ENCODE peak calls at places on chromosome 22, in six cellular contexts. B is ovary; R is stomach; T is A549; J is IMR-90; D is CD8-positive, alpha-beta T cell. H is an unnamed sample.

GRCh38 chr22:25039255-25039654 is 86.7 kb downstream of the KIAA1671 start:
- DNase-seq in B (no peak), R (no peak), T (no peak), J (no peak), D (no peak), H (no peak)

GRCh38 chr22:40410731-40411505 is 40.5 kb downstream of the SGSM3 start:
- DNase-seq in B (no peak), R (no peak), T (no peak), J (no peak), D (no peak), H (no peak)

GRCh38 chr22:23113067-23113846 is 28.5 kb downstream of the RSPH14 start:
- DNase-seq in B (peak; percentile 77), R (no peak), T (no peak), J (peak; percentile 54), D (no peak), H (peak; percentile 62)

GRCh38 chr22:17536269-17536668 is 27.0 kb upstream of the SLC25A18 start:
- DNase-seq in B (no peak), R (no peak), T (no peak), J (no peak), D (no peak), H (no peak)

GRCh38 chr22:39565414-39565944 is 5.1 kb upstream of the CACNA1I start:
- DNase-seq in B (no peak), R (no peak), T (no peak), J (no peak), D (no peak), H (no peak)

GRCh38 chr22:27576815-27577564 is 224.6 kb downstream of the MN1 start:
- DNase-seq in B (no peak), R (no peak), T (no peak), J (peak; percentile 70), D (no peak), H (peak; percentile 80)

GRCh38 chr22:27780161-27780575 is 21.4 kb downstream of the MN1 start:
- DNase-seq in B (no peak), R (no peak), T (no peak), J (no peak), D (no peak), H (no peak)

GRCh38 chr22:31951201-31952093 is 7.1 kb downstream of the YWHAH start:
- DNase-seq in B (no peak), R (no peak), T (no peak), J (no peak), D (no peak), H (no peak)

GRCh38 chr22:37806409-37807338 is 1.1 kb upstream of the GCAT start:
- DNase-seq in B (peak; percentile 48), R (peak; percentile 38), T (no peak), J (peak; percentile 52), D (no peak), H (no peak)

GRCh38 chr22:26635117-26635516 is 13.4 kb downstream of the CRYBA4 start:
- DNase-seq in B (no peak), R (no peak), T (no peak), J (no peak), D (no peak), H (no peak)

GRCh38 chr22:31822523-31822922 is 68.7 kb downstream of the DEPDC5 start:
- DNase-seq in B (no peak), R (no peak), T (no peak), J (no peak), D (no peak), H (no peak)

GRCh38 chr22:24968066-24968561 is 15.6 kb downstream of the KIAA1671 start:
- DNase-seq in B (no peak), R (no peak), T (no peak), J (no peak), D (no peak), H (no peak)

GRCh38 chr22:28410050-28410816 is 269.4 kb downstream of the TTC28 start:
- DNase-seq in B (no peak), R (no peak), T (no peak), J (peak; percentile 71), D (no peak), H (no peak)

GRCh38 chr22:38700271-38700788 is 413 bp downstream of the JOSD1 start:
- DNase-seq in B (no peak), R (peak; percentile 79), T (no peak), J (no peak), D (no peak), H (no peak)

GRCh38 chr22:39574779-39575551 is 4.4 kb downstream of the CACNA1I start:
- DNase-seq in B (no peak), R (no peak), T (peak; percentile 78), J (peak; percentile 95), D (no peak), H (peak; percentile 72)

GRCh38 chr22:26529345-26529744 is 17.1 kb upstream of the TFIP11 start:
- DNase-seq in B (no peak), R (no peak), T (no peak), J (no peak), D (no peak), H (no peak)

GRCh38 chr22:30675436-30675835 is 7.8 kb upstream of the DUSP18 start:
- DNase-seq in B (no peak), R (no peak), T (no peak), J (no peak), D (no peak), H (no peak)

GRCh38 chr22:32996276-32996675 is 61.9 kb downstream of the SYN3 start:
- DNase-seq in B (no peak), R (no peak), T (no peak), J (no peak), D (no peak), H (no peak)

DNA sequence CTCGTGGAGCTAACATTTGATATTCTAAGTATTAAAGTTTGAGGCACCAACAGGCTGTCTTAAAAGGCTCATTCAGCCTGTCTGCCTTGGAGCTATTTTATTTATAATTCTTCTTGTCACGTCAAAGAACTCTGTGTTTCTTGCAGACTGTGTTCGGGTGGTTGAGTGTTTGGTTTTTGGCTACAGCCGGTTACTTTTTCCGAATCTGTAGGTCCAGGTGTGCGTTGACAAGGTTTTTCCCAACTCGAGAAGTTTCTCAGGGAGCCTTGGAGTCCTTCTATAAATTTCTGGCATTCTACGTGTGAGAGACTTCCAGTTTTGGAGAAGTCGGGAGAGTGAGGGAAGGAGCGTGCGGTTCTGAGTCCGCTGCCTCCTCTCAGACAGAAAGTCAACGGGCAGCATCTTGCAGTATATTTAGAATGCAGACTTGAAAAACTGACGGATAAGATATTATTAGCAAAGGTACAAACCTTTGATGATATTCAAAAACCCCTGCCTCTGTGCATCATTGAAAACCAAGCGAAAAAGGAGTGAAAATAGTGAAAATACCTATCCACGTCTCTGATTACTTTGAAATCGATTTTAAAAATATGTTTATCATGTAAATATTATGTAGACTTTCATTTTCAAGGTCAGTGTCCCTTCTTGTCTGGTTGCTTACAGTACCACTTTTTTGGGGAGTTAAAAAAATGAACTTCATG is 85.2 kb upstream of the PPARA start:
- DNase-seq in B (peak; percentile 1), R (peak; percentile 23), T (no peak), J (no peak), D (no peak), H (no peak)
- H3K4me3 ChIP-seq in B (peak overlapping the region; percentile 27), R (peak overlapping the region; percentile 12), T (peak overlapping the region; percentile 32), J (no peak overlapping the region), D (no peak overlapping the region), H (no peak overlapping the region)

GRCh38 chr22:43652845-43653244 is 159.3 kb downstream of the EFCAB6 start:
- DNase-seq in B (no peak), R (no peak), T (no peak), J (no peak), D (no peak), H (no peak)

GRCh38 chr22:43654271-43654670 is 157.8 kb downstream of the EFCAB6 start:
- DNase-seq in B (no peak), R (no peak), T (no peak), J (no peak), D (no peak), H (no peak)

GRCh38 chr22:43658823-43659222 is 153.3 kb downstream of the EFCAB6 start:
- DNase-seq in B (no peak), R (no peak), T (no peak), J (no peak), D (no peak), H (no peak)
- H3K4me3 ChIP-seq in B (no peak overlapping the region), R (no peak overlapping the region), T (no peak overlapping the region), J (no peak overlapping the region), D (no peak overlapping the region), H (no peak overlapping the region)

DNA sequence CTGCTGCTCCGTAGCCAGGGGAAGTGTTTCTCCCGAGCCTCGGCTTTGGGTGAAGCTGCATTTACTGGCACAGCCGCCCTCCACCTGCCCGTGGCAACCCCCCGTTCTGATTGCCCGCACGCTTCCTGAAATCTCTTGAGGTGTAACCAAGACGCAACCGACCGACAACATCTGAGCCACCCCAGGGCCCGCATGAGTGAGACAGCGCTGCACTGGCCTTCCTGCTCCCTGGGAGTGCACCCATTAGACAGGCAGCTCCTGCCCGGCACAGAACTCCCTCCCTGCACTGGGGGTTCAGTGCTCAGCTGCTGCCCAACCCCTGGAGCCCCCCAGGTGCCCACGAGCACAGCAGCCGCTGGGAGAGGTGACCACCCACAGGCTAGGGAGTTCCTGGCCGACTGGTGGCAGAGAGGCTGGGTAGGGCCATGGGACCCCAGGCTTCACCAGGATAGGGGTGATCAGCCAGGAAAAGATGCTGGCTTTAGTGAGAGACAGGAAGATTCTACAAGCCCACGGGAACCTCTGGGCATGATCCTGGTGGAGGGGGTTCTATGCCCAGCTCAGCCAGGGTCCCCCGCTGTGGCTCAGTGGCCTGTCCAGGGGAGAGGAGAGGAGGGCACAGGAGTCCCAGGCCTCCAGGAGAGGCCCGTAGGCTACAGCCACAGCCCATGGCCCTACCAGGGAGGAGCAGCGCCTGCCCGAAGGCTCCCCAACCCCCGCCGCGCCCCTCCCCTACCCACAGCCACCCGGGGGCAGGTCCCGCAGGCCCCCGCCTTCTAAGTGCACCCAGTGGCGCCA is 14.6 kb downstream of the PLXNB2 start:
- DNase-seq in B (no peak), R (no peak), T (no peak), J (no peak), D (no peak), H (no peak)
- H3K4me3 ChIP-seq in B (peak overlapping the region; percentile 22), R (peak overlapping the region; percentile 27), T (peak overlapping the region; percentile 35), J (peak overlapping the region; percentile 41), D (peak overlapping the region; percentile 50), H (peak overlapping the region; percentile 31)

GRCh38 chr22:20548806-20549205 is 41.4 kb downstream of the MED15 start:
- DNase-seq in B (no peak), R (no peak), T (no peak), J (no peak), D (no peak), H (no peak)

GRCh38 chr22:20550851-20551744 is 43.7 kb downstream of the MED15 start:
- DNase-seq in B (peak; percentile 71), R (no peak), T (no peak), J (peak; percentile 78), D (peak; percentile 82), H (no peak)

GRCh38 chr22:20547029-20547428 is 39.6 kb downstream of the MED15 start:
- DNase-seq in B (no peak), R (no peak), T (no peak), J (no peak), D (no peak), H (no peak)

GRCh38 chr22:20550057-20550817 is 42.8 kb downstream of the MED15 start:
- DNase-seq in B (no peak), R (no peak), T (no peak), J (no peak), D (no peak), H (no peak)

DNA sequence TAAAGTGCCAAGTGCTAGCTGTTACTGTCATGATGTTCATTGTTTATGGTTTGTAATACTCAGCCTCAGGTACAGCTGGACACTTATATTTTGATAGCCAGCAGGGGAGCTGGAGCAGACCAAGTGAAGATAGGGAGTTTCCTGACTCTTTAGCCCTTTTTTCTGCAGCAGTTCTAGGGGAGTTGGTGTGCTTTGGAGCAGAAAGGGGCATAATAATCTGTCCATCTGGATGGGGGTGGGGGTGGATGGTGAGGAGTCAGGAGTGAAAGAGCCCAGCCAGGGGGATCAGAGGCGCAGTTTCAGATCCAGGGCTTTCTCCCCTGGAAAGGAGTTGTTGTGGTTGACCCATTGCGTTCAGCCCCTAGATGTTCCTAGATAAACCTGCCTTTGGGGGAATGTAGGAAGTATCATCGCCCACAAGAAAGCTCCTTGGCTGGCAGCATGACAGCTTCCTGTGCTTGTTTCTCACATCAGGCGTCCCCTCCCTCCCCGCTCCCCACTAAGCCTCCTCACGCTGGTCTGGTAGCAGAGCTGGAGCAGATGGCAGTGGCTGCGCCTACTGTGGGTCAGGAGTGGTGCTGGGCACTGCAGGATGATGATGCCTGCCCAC is 41.9 kb downstream of the MED15 start:
- DNase-seq in B (no peak), R (no peak), T (no peak), J (no peak), D (peak; percentile 84), H (no peak)
- H3K4me3 ChIP-seq in B (no peak overlapping the region), R (no peak overlapping the region), T (no peak overlapping the region), J (no peak overlapping the region), D (peak overlapping the region; percentile 18), H (no peak overlapping the region)

H was measured in skeletal muscle cell.